ENCODE peak calls at places on chromosomes 3 and 15, in nine cellular contexts. X is SJCRH30; K is A549; F is psoas muscle; L is astrocyte of the spinal cord; I is Karpas-422; M is heart left ventricle; C is CD8-positive, alpha-beta memory T cell; E is lower leg skin. J is an unnamed sample.

GRCh38 chr3:133592843-133593242 is 19.4 kb downstream of the CDV3 start:
- DNase-seq in X (no peak), K (no peak), F (no peak), L (no peak), I (no peak), M (no peak), C (peak), E (no peak), J (no peak)

GRCh38 chr3:118772036-118773030 is 262.3 kb downstream of the IGSF11 start:
- DNase-seq in X (no peak), K (no peak), F (no peak), L (peak), I (no peak), M (no peak), C (no peak), E (no peak), J (no peak)

GRCh38 chr3:9949626-9950025 is 2.6 kb downstream of the PRRT3 start:
- DNase-seq in X (no peak), K (no peak), F (no peak), L (no peak), I (no peak), M (no peak), C (no peak), E (no peak), J (no peak)

GRCh38 chr3:137103739-137104138 is 146.0 kb downstream of the IL20RB start:
- DNase-seq in X (peak), K (no peak), F (no peak), L (no peak), I (no peak), M (no peak), C (no peak), E (no peak), J (no peak)

GRCh38 chr3:185087419-185087818 is 65.4 kb downstream of the C3orf70 start:
- DNase-seq in X (no peak), K (no peak), F (no peak), L (no peak), I (no peak), M (no peak), C (no peak), E (no peak), J (no peak)

GRCh38 chr15:63409179-63409578 is 27.5 kb upstream of the CA12 start:
- DNase-seq in X (no peak), K (no peak), F (no peak), L (no peak), I (no peak), M (no peak), C (no peak), E (no peak), J (no peak)

GRCh38 chr15:60970246-60971170 is 258.6 kb downstream of the RORA start:
- DNase-seq in X (no peak), K (no peak), F (no peak), L (peak), I (no peak), M (no peak), C (no peak), E (no peak), J (no peak)

GRCh38 chr3:42166662-42167300 is 75.6 kb downstream of the TRAK1 start:
- DNase-seq in X (no peak), K (no peak), F (no peak), L (no peak), I (no peak), M (peak), C (no peak), E (no peak), J (no peak)

GRCh38 chr3:122353215-122353614 is 28.2 kb downstream of the CSTA start:
- DNase-seq in X (no peak), K (no peak), F (no peak), L (no peak), I (no peak), M (no peak), C (no peak), E (no peak), J (no peak)

GRCh38 chr3:58093573-58094195 is 85.5 kb downstream of the FLNB start:
- DNase-seq in X (no peak), K (peak), F (no peak), L (peak), I (no peak), M (no peak), C (no peak), E (no peak), J (no peak)

GRCh38 chr15:79442911-79443310 is 10.8 kb downstream of the MINAR1 start:
- DNase-seq in X (no peak), K (no peak), F (no peak), L (no peak), I (no peak), M (no peak), C (no peak), E (no peak), J (no peak)

GRCh38 chr15:82177291-82178010 is 85.1 kb downstream of the EFL1 start:
- DNase-seq in X (no peak), K (no peak), F (no peak), L (peak), I (no peak), M (no peak), C (no peak), E (no peak), J (no peak)

GRCh38 chr3:197368821-197369220 is 70.4 kb upstream of the DLG1 start:
- DNase-seq in X (no peak), K (no peak), F (no peak), L (no peak), I (no peak), M (no peak), C (no peak), E (no peak), J (no peak)

GRCh38 chr15:70160803-70161565 is 63.3 kb upstream of the TLE3 start:
- DNase-seq in X (no peak), K (no peak), F (peak), L (no peak), I (no peak), M (peak), C (no peak), E (no peak), J (no peak)

GRCh38 chr3:182435860-182436259 is 357.4 kb upstream of the ATP11B start:
- DNase-seq in X (no peak), K (no peak), F (no peak), L (no peak), I (no peak), M (no peak), C (no peak), E (no peak), J (no peak)

GRCh38 chr3:182438398-182438797 is 354.9 kb upstream of the ATP11B start:
- DNase-seq in X (no peak), K (no peak), F (no peak), L (no peak), I (no peak), M (no peak), C (no peak), E (no peak), J (no peak)

GRCh38 chr3:182440101-182440500 is 353.2 kb upstream of the ATP11B start:
- DNase-seq in X (no peak), K (no peak), F (no peak), L (no peak), I (no peak), M (no peak), C (no peak), E (no peak), J (no peak)

DNA sequence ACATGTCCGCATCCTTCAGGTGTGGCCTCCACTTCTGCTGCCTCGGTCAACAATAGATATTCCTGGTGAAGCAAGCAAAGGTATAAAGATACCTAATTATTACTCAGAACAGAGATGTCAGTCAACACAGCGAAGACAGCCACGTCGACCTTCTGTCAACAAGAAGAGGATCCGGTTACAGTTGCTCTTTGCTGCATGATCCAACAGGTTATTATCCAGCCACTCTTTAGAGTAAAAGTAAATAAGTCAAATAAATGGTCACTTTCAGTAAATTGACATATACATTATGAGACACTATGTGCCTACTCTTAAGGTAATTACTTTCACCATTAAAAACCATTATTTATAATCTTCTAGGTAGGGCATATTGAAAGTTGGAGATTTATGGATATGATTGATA is 356.8 kb upstream of the ATP11B start:
- DNase-seq in X (no peak), K (no peak), F (no peak), L (no peak), I (no peak), M (no peak), C (no peak), E (no peak), J (no peak)
- H3K4me3 ChIP-seq in X (no peak), K (no peak), F (no peak), L (no peak), I (no peak), M (no peak), C (no peak), E (no peak), J (no peak)

GRCh38 chr3:55512586-55513343 is 25.7 kb upstream of the WNT5A start:
- DNase-seq in X (no peak), K (no peak), F (no peak), L (no peak), I (no peak), M (no peak), C (no peak), E (no peak), J (no peak)
- H3K4me3 ChIP-seq in X (no peak), K (no peak), F (no peak), L (no peak), I (no peak), M (no peak), C (no peak), E (no peak), J (no peak)

GRCh38 chr3:127799476-127800222 is 22.7 kb downstream of the MGLL start:
- DNase-seq in X (no peak), K (no peak), F (no peak), L (peak), I (peak), M (no peak), C (no peak), E (no peak), J (no peak)

GRCh38 chr3:127802620-127803019 is 19.7 kb downstream of the MGLL start:
- DNase-seq in X (no peak), K (no peak), F (no peak), L (no peak), I (no peak), M (no peak), C (no peak), E (no peak), J (no peak)

GRCh38 chr3:127798716-127799115 is 23.6 kb downstream of the MGLL start:
- DNase-seq in X (no peak), K (no peak), F (no peak), L (no peak), I (peak), M (no peak), C (no peak), E (no peak), J (no peak)

GRCh38 chr3:127801914-127802313 is 20.4 kb downstream of the MGLL start:
- DNase-seq in X (no peak), K (no peak), F (no peak), L (no peak), I (no peak), M (no peak), C (no peak), E (no peak), J (no peak)

GRCh38 chr3:127800508-127800907 is 21.8 kb downstream of the MGLL start:
- DNase-seq in X (no peak), K (no peak), F (no peak), L (peak), I (peak), M (no peak), C (no peak), E (no peak), J (no peak)
- H3K4me3 ChIP-seq in X (no peak), K (no peak), F (no peak), L (no peak), I (no peak), M (no peak), C (no peak), E (no peak), J (no peak)

DNA sequence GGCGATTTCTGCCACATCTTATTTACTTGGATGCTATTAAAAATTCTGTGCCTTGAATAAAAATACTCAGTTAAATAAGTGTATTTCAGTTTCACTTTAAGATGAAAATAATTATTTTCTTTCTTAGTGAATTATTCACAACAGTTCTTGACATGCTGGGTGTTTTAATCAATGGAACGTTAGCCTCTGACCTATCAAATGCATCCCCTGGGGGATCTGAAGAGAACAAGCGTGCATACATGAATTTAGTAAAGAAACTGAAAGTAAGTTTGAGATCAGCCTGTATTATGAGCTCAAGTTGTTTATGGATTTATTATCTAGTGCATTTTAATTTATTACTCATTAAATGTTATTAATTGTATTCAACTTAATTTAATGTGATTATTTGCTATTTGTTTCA is 597 bp downstream of the P2RY12 start:
- DNase-seq in X (no peak), K (no peak), F (no peak), L (no peak), I (peak), M (no peak), C (no peak), E (no peak), J (no peak)
- H3K4me3 ChIP-seq in X (no peak), K (no peak), F (peak), L (no peak), I (peak), M (peak), C (no peak), E (no peak), J (no peak)

GRCh38 chr15:90664650-90665287 is 52.4 kb upstream of the BLM start:
- DNase-seq in X (no peak), K (no peak), F (peak), L (peak), I (peak), M (peak), C (no peak), E (no peak), J (no peak)

GRCh38 chr15:90659481-90659880 is 57.7 kb upstream of the BLM start:
- DNase-seq in X (no peak), K (no peak), F (no peak), L (no peak), I (no peak), M (no peak), C (no peak), E (no peak), J (no peak)

GRCh38 chr15:90665288-90666134 is 51.6 kb upstream of the BLM start:
- DNase-seq in X (no peak), K (peak), F (peak), L (peak), I (peak), M (peak), C (peak), E (peak), J (no peak)

GRCh38 chr15:90654233-90655124 is 62.7 kb upstream of the BLM start:
- DNase-seq in X (no peak), K (no peak), F (no peak), L (no peak), I (no peak), M (no peak), C (no peak), E (no peak), J (no peak)

GRCh38 chr15:90660195-90660995 is 56.8 kb upstream of the BLM start:
- DNase-seq in X (peak), K (peak), F (peak), L (peak), I (peak), M (peak), C (peak), E (peak), J (no peak)
- H3K4me3 ChIP-seq in X (no peak), K (no peak), F (peak), L (no peak), I (peak), M (peak), C (peak), E (no peak), J (no peak)

J was measured in keratinocyte.